ENCODE peak calls at places on chromosomes 3 and 15, in six cellular contexts. Y is activated T-helper 1 cell treated with anti-CD3 and anti-CD28 coated beads, Interleukin-12 subunit alpha, Interleukin-12 subunit beta, Interleukin-2, Interleukin-4 antibody, amounts not matched to agents 30 ng/mL and 10 ng/mL and 1 ng/mL, durations not matched to agents 14 hours and 24 hours and 36 hours; N is CD8-positive, alpha-beta T cell; U is mucosa of descending colon; G is NCI-H2107; T is fibroblast of lung. V is an unnamed sample.

GRCh38 chr15:92500023-92500630 is 106.4 kb downstream of the ST8SIA2 start:
- DNase-seq in Y (no peak), N (no peak), U (no peak), G (no peak), T (no peak), V (no peak)

GRCh38 chr3:54712539-54712938 is 215.3 kb downstream of the LRTM1 start:
- DNase-seq in Y (no peak), N (no peak), U (no peak), G (no peak), T (peak; percentile 16), V (no peak)

GRCh38 chr3:20051123-20051806 is 11.0 kb downstream of the KAT2B start:
- DNase-seq in Y (no peak), N (no peak), U (no peak), G (no peak), T (no peak), V (no peak)

GRCh38 chr15:73965730-73966103 is 26.4 kb downstream of the STOML1 start:
- DNase-seq in Y (peak; percentile 27), N (no peak), U (no peak), G (no peak), T (peak; percentile 66), V (no peak)

GRCh38 chr15:63401078-63401477 is 19.4 kb upstream of the CA12 start:
- DNase-seq in Y (no peak), N (no peak), U (no peak), G (no peak), T (peak; percentile 52), V (no peak)

GRCh38 chr3:127039719-127040118 is 56.8 kb downstream of the PLXNA1 start:
- DNase-seq in Y (no peak), N (no peak), U (no peak), G (no peak), T (no peak), V (no peak)

GRCh38 chr3:159057621-159058020 is 255.8 kb downstream of the MFSD1 start:
- DNase-seq in Y (no peak), N (no peak), U (no peak), G (no peak), T (no peak), V (no peak)

GRCh38 chr3:143822374-143822773 is 25.9 kb downstream of the SLC9A9 start:
- DNase-seq in Y (no peak), N (no peak), U (no peak), G (no peak), T (no peak), V (no peak)

GRCh38 chr3:146156060-146156459 is 4.9 kb downstream of the PLOD2 start:
- DNase-seq in Y (no peak), N (no peak), U (no peak), G (no peak), T (no peak), V (no peak)

GRCh38 chr15:66388576-66388975 is 1.9 kb downstream of the MAP2K1 start:
- DNase-seq in Y (no peak), N (no peak), U (no peak), G (no peak), T (no peak), V (no peak)

GRCh38 chr3:184314700-184315505 is 497 bp downstream of the EIF4G1 start:
- DNase-seq in Y (peak; percentile 58), N (peak; percentile 67), U (peak; percentile 81), G (peak; percentile 65), T (peak; percentile 77), V (no peak)

GRCh38 chr3:128069271-128069670 is 17.0 kb downstream of the SEC61A1 start:
- DNase-seq in Y (no peak), N (no peak), U (no peak), G (no peak), T (no peak), V (no peak)

GRCh38 chr3:117144832-117145231 is 435.3 kb downstream of the TUSC7 start:
- DNase-seq in Y (no peak), N (no peak), U (no peak), G (no peak), T (peak; percentile 34), V (no peak)

GRCh38 chr3:192899540-192899982 is 18.1 kb downstream of the MB21D2 start:
- DNase-seq in Y (no peak), N (no peak), U (no peak), G (no peak), T (peak; percentile 92), V (no peak)

GRCh38 chr15:75578948-75579908 is at the start of gene PTPN9:
- DNase-seq in Y (peak; percentile 57), N (peak; percentile 68), U (peak; percentile 87), G (peak; percentile 13), T (peak; percentile 81), V (no peak)

GRCh38 chr3:68306571-68306970 is 625.8 kb downstream of the TAFA4 start:
- DNase-seq in Y (no peak), N (no peak), U (peak; percentile 29), G (no peak), T (no peak), V (no peak)

GRCh38 chr3:110816008-110816407 is 255.6 kb upstream of the NECTIN3 start:
- DNase-seq in Y (no peak), N (no peak), U (no peak), G (no peak), T (no peak), V (no peak)